ENCODE peak calls at places on chromosomes 16 and 17, in four cellular contexts. R is lower lobe of right lung, B is heart left ventricle, D is suprapubic skin. F is an unnamed sample.

GRCh38 chr17:51091635-51092034 is 29.0 kb downstream of the SPAG9 start:
- DNase-seq in B (no peak), R (no peak), D (no peak), F (no peak)

GRCh38 chr17:42819939-42820535 is 4.0 kb downstream of the BECN1 start:
- DNase-seq in B (peak; percentile 44), D (peak; percentile 70), R (peak; percentile 73), F (peak; percentile 83)

GRCh38 chr17:50270430-50271172 is 3.7 kb upstream of the TMEM92 start:
- DNase-seq in R (peak; percentile 55), D (peak; percentile 80), B (no peak), F (peak; percentile 24)

GRCh38 chr17:17842111-17842876 is 5.5 kb upstream of the SREBF1 start:
- DNase-seq in R (no peak), D (no peak), B (no peak), F (no peak)

GRCh38 chr17:78022425-78022824 is 63.9 kb downstream of the TNRC6C start:
- DNase-seq in R (no peak), B (no peak), D (no peak), F (no peak)

GRCh38 chr16:84178146-84178765 is 8.6 kb downstream of the TAF1C start:
- DNase-seq in R (no peak), B (no peak), D (no peak), F (no peak)

GRCh38 chr16:4500283-4500682 is 24.1 kb downstream of the HMOX2 start:
- DNase-seq in B (no peak), D (no peak), R (no peak), F (no peak)

GRCh38 chr17:29586676-29587469 is 2.6 kb downstream of the GIT1 start:
- DNase-seq in D (no peak), B (peak; percentile 25), R (peak; percentile 41), F (no peak)

GRCh38 chr16:11330526-11331237 is 14.6 kb upstream of the RMI2 start:
- DNase-seq in D (no peak), B (no peak), R (no peak), F (no peak)

GRCh38 chr17:41486809-41487530 is 2.7 kb downstream of the KRT36 start:
- DNase-seq in B (no peak), D (no peak), R (peak; percentile 81), F (no peak)

GRCh38 chr17:50609376-50610074 is 25.2 kb upstream of the ABCC3 start:
- DNase-seq in D (no peak), R (no peak), B (no peak), F (no peak)

GRCh38 chr16:30088237-30088831 is 3.4 kb downstream of the TBX6 start:
- DNase-seq in B (no peak), D (no peak), R (no peak), F (no peak)

GRCh38 chr16:9191274-9191850 is 99.9 kb downstream of the HAPSTR1 start:
- DNase-seq in B (no peak), R (no peak), D (no peak), F (no peak)
- H3K27ac ChIP-seq in B (no peak overlapping the region), R (no peak overlapping the region), D (no peak overlapping the region), F (no peak overlapping the region)

GRCh38 chr17:64332502-64332901 is 58.2 kb downstream of the PECAM1 start:
- DNase-seq in B (no peak), R (peak; percentile 66), D (no peak), F (no peak)
- H3K4me1 ChIP-seq in B (peaks cover 14% of the 10 kb centered on the region), R (peaks cover 98% of the 10 kb centered on the region), D (peaks cover 33% of the 10 kb centered on the region), F (peaks cover 10% of the 10 kb centered on the region)

DNA sequence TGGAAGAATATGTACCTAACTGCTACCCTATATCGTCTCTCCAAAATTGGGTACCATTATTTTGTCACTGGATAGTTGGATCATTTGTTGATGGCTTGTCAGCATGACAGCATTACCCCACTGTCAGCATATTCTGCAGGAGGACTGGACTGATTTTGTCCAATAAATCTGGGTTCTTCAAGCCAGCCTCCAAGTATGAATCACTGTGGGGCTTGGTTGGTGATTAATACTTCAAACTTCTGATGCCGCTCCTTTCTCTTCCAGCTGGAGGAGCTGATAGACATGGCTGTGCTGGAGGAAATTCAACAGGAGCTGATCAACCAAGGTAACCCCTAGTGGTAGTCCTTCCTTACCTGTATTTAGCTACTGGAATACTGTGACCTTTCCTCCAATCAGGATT is 2.5 kb downstream of the RPAIN start:
- DNase-seq in R (no peak), B (no peak), D (no peak), F (no peak)
- H3K36me3 ChIP-seq in R (peaks cover 66% of the 10 kb centered on the region), B (peaks cover 64% of the 10 kb centered on the region), D (peaks cover 51% of the 10 kb centered on the region), F (peaks cover 10% of the 10 kb centered on the region)

DNA sequence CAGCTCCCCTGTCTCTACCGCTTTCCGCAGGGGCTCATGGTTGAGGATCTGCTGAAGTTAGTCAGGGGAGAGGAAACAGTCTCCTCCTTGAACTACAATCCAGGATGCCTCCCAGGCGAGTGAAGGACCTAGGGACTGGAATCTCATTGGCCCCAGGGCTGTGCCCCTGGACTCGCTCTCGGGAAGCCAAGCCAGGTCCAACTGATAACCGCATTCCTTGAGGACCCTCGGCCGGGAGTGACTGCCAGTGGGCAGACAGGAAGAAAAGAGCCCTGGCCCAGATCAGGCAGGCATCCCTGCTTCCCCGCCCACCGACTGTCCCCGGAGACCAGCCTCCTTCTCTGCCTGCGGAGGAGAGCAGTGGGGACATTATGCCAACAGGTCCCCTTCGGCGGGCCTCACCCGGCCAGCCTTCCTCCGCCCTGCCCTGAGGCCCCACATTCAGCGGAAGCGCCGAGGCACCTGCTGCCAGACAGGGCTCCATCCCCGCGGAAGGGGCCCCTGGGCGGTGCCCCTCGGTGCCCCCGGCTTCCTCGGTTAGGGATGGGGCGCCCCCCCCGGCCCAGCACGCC is 776 bp downstream of the LRRC75A start:
- DNase-seq in D (no peak), R (no peak), B (no peak), F (peak; percentile 53)
- H3K27ac ChIP-seq in D (no peak overlapping the region), R (no peak overlapping the region), B (no peak overlapping the region), F (no peak overlapping the region)

GRCh38 chr17:48624544-48625501 is 1.3 kb downstream of the HOXB9 start:
- DNase-seq in D (no peak), R (no peak), B (no peak), F (peak; percentile 49)

GRCh38 chr17:48621410-48622387 is 4.5 kb downstream of the HOXB9 start:
- DNase-seq in D (no peak), R (no peak), B (no peak), F (no peak)

GRCh38 chr17:48624118-48624517 is 2.0 kb downstream of the HOXB9 start:
- DNase-seq in D (no peak), B (no peak), R (no peak), F (no peak)

GRCh38 chr17:48622857-48623256 is 3.3 kb downstream of the HOXB9 start:
- DNase-seq in B (no peak), D (no peak), R (no peak), F (no peak)

GRCh38 chr17:48623583-48623982 is 2.6 kb downstream of the HOXB9 start:
- DNase-seq in B (no peak), D (no peak), R (no peak), F (no peak)
- H3K4me1 ChIP-seq in B (peaks cover 16% of the 10 kb centered on the region), D (peaks cover 33% of the 10 kb centered on the region), R (peaks cover 26% of the 10 kb centered on the region), F (no peaks in the 10 kb centered on the region)

GRCh38 chr17:61491981-61492380 is 39.8 kb downstream of the TBX4 start:
- DNase-seq in B (no peak), D (no peak), R (no peak), F (no peak)

GRCh38 chr17:61495161-61495857 is 43.1 kb downstream of the TBX4 start:
- DNase-seq in R (no peak), D (no peak), B (no peak), F (peak; percentile 96)

GRCh38 chr17:61490540-61490975 is 38.3 kb downstream of the TBX4 start:
- DNase-seq in B (no peak), D (no peak), R (no peak), F (no peak)

GRCh38 chr17:61494325-61495160 is 42.3 kb downstream of the TBX4 start:
- DNase-seq in B (no peak), D (no peak), R (no peak), F (no peak)

DNA sequence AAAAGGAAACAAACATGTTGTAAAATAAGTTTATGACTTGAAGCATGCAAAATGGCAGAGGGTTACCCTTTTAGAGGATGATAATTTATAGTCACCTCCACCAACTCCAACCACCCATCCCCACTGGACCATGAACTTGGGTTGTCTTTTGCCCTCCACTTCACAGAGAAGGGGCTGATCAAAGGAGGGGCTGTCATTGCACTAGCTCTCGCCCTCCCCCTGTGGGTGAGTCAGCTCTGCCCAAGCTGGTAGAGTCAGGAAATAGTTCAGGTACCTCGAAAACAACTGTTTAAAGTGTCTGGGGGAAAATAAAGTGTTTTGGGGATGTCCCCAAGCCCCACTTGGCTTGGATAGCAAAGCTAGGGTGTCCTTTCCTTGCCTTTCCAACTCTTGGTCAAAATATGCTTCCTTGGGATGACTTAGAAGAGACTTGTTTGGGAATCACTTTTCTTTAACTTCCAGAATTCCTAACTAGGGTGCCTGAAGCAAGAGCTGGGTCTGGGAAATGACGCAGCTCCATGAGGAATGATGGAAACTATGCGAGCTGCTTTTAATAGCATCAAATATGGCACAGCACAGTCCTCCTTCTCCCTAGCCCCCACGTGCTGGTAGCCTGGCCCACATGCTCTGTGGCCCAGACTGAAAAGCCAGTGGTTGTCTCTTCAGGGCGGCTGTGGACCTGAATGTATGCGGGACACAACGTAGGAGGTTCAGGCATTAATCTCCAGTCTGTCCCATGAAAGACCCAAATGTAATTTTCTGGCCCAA is 40.7 kb downstream of the TBX4 start:
- DNase-seq in B (no peak), R (no peak), D (no peak), F (no peak)
- H3K36me3 ChIP-seq in B (no peaks in the 10 kb centered on the region), R (no peaks in the 10 kb centered on the region), D (no peaks in the 10 kb centered on the region), F (no peaks in the 10 kb centered on the region)

DNA sequence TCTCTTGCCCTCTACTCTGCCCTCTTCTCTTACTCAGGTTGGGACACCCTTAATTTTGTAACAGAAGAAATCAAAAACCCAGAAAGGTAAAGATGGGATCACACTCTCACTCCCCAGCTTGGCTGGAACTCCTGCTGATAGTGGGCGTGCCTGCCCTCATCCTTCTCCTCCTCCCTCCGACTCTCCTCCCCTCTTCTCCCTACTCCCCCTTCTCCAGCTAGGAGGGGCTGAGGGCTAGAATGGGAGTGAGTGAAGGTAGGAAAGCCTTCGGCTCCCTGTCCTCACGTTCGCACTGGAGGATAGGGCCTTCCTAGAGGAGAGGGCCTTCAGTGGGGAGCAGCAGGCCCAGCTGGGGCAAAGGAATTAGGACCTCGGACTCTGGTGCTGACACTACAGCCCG is 20.3 kb downstream of the SLC7A6OS start:
- DNase-seq in B (no peak), D (no peak), R (no peak), F (no peak)
- H3K27ac ChIP-seq in B (peak overlapping the region; percentile 95), D (peak overlapping the region; percentile 5), R (peak overlapping the region; percentile 36), F (no peak overlapping the region)

DNA sequence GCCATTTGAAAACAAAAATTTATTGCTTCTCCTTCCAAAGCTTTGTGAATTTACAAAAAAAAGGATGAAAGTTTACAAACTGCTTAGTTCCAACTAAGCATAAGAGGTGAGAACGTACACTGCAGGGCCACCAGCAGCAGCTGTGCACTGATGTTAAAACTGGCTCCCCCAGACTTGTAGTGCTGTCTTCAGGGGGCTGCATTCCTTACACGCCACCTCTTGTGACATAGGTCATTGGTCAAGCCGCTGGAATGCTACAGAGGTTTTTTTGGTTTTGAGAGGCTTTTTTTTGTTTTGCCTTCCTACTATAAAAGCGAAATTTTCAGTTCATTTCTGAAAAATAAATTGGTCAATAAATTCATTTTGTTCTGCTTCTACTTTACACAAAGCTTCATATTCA is 6.9 kb downstream of the IFT20 start:
- DNase-seq in B (no peak), D (no peak), R (no peak), F (no peak)
- H3K4me1 ChIP-seq in B (no peaks in the 10 kb centered on the region), D (peaks cover 7% of the 10 kb centered on the region), R (peaks cover 12% of the 10 kb centered on the region), F (no peaks in the 10 kb centered on the region)

GRCh38 chr17:4177732-4178131 is 34.7 kb downstream of the CYB5D2 start:
- DNase-seq in R (no peak), D (no peak), B (no peak), F (no peak)

GRCh38 chr17:4176803-4177472 is 33.9 kb downstream of the CYB5D2 start:
- DNase-seq in B (no peak), D (no peak), R (no peak), F (no peak)

GRCh38 chr17:4174556-4174955 is 31.6 kb downstream of the CYB5D2 start:
- DNase-seq in B (no peak), R (no peak), D (no peak), F (no peak)

GRCh38 chr17:4173771-4174170 is 30.8 kb downstream of the CYB5D2 start:
- DNase-seq in B (no peak), D (no peak), R (no peak), F (no peak)

GRCh38 chr17:4175921-4176802 is 33.2 kb downstream of the CYB5D2 start:
- DNase-seq in R (no peak), D (no peak), B (no peak), F (no peak)
- H3K36me3 ChIP-seq in R (peaks cover 98% of the 10 kb centered on the region), D (peaks cover 95% of the 10 kb centered on the region), B (peaks cover 98% of the 10 kb centered on the region), F (peaks cover 6% of the 10 kb centered on the region)